ENCODE peak calls at places on chromosome 7, in eight cellular contexts. F, N, P, T, B, X, K and D are unnamed samples.

GRCh38 chr7:157002819-157003421 is 7.5 kb downstream of the MNX1 start:
- DNase-seq in F (no peak), N (no peak), P (no peak), T (no peak), B (no peak), X (no peak), K (no peak), D (no peak)

GRCh38 chr7:103307487-103308231 is 10.4 kb downstream of the PMPCB start:
- DNase-seq in F (no peak), N (no peak), P (no peak), T (no peak), B (no peak), X (no peak), K (no peak), D (peak)

GRCh38 chr7:130223646-130224045 is 16.0 kb downstream of the SSMEM1 start:
- DNase-seq in F (no peak), N (no peak), P (no peak), T (no peak), B (no peak), X (no peak), K (no peak), D (no peak)

GRCh38 chr7:109772161-109772560 is 1202.5 kb downstream of the DNAJB9 start:
- DNase-seq in F (no peak), N (no peak), P (no peak), T (no peak), B (no peak), X (no peak), K (no peak), D (no peak)

GRCh38 chr7:106344861-106345260 is 60.1 kb upstream of the NAMPT start:
- DNase-seq in F (no peak), N (peak), P (no peak), T (no peak), B (no peak), X (peak), K (no peak), D (no peak)

GRCh38 chr7:23058412-23059096 is 44.6 kb upstream of the HYCC1 start:
- DNase-seq in F (no peak), N (peak), P (no peak), T (no peak), B (no peak), X (no peak), K (no peak), D (no peak)

GRCh38 chr7:134922730-134923704 is 63.3 kb upstream of the AGBL3 start:
- DNase-seq in F (no peak), N (no peak), P (no peak), T (no peak), B (no peak), X (no peak), K (no peak), D (no peak)

GRCh38 chr7:43513236-43513635 is 69.7 kb upstream of the STK17A start:
- DNase-seq in F (no peak), N (peak), P (no peak), T (no peak), B (no peak), X (peak), K (no peak), D (no peak)

GRCh38 chr7:139916717-139917395 is 87.8 kb downstream of the TBXAS1 start:
- DNase-seq in F (no peak), N (no peak), P (no peak), T (no peak), B (no peak), X (no peak), K (no peak), D (no peak)

GRCh38 chr7:133310232-133310852 is 57.5 kb downstream of the EXOC4 start:
- DNase-seq in F (no peak), N (peak), P (no peak), T (no peak), B (no peak), X (peak), K (no peak), D (no peak)

GRCh38 chr7:76278540-76278939 is 23.9 kb upstream of the HSPB1 start:
- DNase-seq in F (no peak), N (no peak), P (no peak), T (no peak), B (no peak), X (peak), K (no peak), D (no peak)

GRCh38 chr7:142496545-142496991 is 238.7 kb upstream of the PRSS58 start:
- DNase-seq in F (no peak), N (peak), P (peak), T (peak), B (peak), X (peak), K (no peak), D (no peak)

GRCh38 chr7:155344618-155345433 is 47.1 kb downstream of the INSIG1 start:
- DNase-seq in F (no peak), N (peak), P (peak), T (peak), B (peak), X (peak), K (no peak), D (peak)

GRCh38 chr7:142883571-142884284 is 1.8 kb downstream of the TRPV6 start:
- DNase-seq in F (no peak), N (no peak), P (no peak), T (no peak), B (no peak), X (no peak), K (no peak), D (no peak)

GRCh38 chr7:123096976-123097375 is 101.5 kb upstream of the TAS2R16 start:
- DNase-seq in F (no peak), N (no peak), P (no peak), T (no peak), B (no peak), X (no peak), K (no peak), D (no peak)

GRCh38 chr7:65338346-65338745 is 35.3 kb upstream of the ZNF92 start:
- DNase-seq in F (no peak), N (no peak), P (no peak), T (no peak), B (no peak), X (no peak), K (no peak), D (no peak)

GRCh38 chr7:69595415-69595814 is 2.9 kb upstream of the AUTS2 start:
- DNase-seq in F (no peak), N (no peak), P (no peak), T (no peak), B (no peak), X (no peak), K (no peak), D (no peak)

GRCh38 chr7:30028749-30029635 is 780 bp downstream of the PLEKHA8 start:
- DNase-seq in F (no peak), N (peak), P (peak), T (peak), B (peak), X (no peak), K (no peak), D (no peak)

GRCh38 chr7:74032191-74032490 is 4.2 kb downstream of the ELN start:
- DNase-seq in F (no peak), N (peak), P (peak), T (no peak), B (peak), X (peak), K (no peak), D (no peak)

GRCh38 chr7:102234801-102235550 is 51.7 kb upstream of the SH2B2 start:
- DNase-seq in F (no peak), N (no peak), P (no peak), T (no peak), B (no peak), X (no peak), K (no peak), D (no peak)

GRCh38 chr7:68176974-68177373 is 1180.3 kb downstream of the TYW1 start:
- DNase-seq in F (peak), N (peak), P (peak), T (no peak), B (peak), X (peak), K (no peak), D (peak)

GRCh38 chr7:47460251-47460989 is 121.5 kb downstream of the TNS3 start:
- DNase-seq in F (no peak), N (no peak), P (no peak), T (no peak), B (no peak), X (no peak), K (no peak), D (no peak)